ENCODE peak calls at places on chromosomes 2 and 18, in six cellular contexts. U, H, Q, L, N and J are unnamed samples.

GRCh38 chr2:100959225-100959880 is 42.7 kb upstream of the RPL31 start:
- DNase-seq in U (peak; percentile 80), H (no peak), Q (no peak), L (no peak), N (no peak), J (peak; percentile 40)

GRCh38 chr18:75111673-75112485 is 97.1 kb downstream of the PTGR3 start:
- DNase-seq in U (peak; percentile 0), H (no peak), Q (no peak), L (no peak), N (no peak), J (no peak)

GRCh38 chr2:62931536-62931935 is 119.1 kb upstream of the OTX1 start:
- DNase-seq in U (no peak), H (no peak), Q (no peak), L (no peak), N (no peak), J (no peak)

GRCh38 chr2:200748779-200749178 is 62.9 kb upstream of the BZW1 start:
- DNase-seq in U (no peak), H (no peak), Q (no peak), L (no peak), N (no peak), J (no peak)

GRCh38 chr18:45166341-45167108 is 448.8 kb upstream of the SLC14A2 start:
- DNase-seq in U (peak; percentile 87), H (no peak), Q (no peak), L (no peak), N (no peak), J (peak; percentile 98)

GRCh38 chr18:36314098-36314497 is 16.6 kb downstream of the FHOD3 start:
- DNase-seq in U (no peak), H (no peak), Q (no peak), L (no peak), N (no peak), J (no peak)

GRCh38 chr2:54428401-54428800 is 27.7 kb upstream of the SPTBN1 start:
- DNase-seq in U (no peak), H (no peak), Q (peak; percentile 44), L (no peak), N (no peak), J (no peak)

GRCh38 chr18:44700652-44701051 is 20.0 kb downstream of the SETBP1 start:
- DNase-seq in U (no peak), H (no peak), Q (peak; percentile 73), L (peak; percentile 20), N (no peak), J (no peak)

GRCh38 chr2:208280933-208281332 is 14.9 kb downstream of the PIKFYVE start:
- DNase-seq in U (peak; percentile 35), H (no peak), Q (no peak), L (no peak), N (no peak), J (no peak)

GRCh38 chr2:168798888-168799410 is 3.5 kb upstream of the NOSTRIN start:
- DNase-seq in U (no peak), H (no peak), Q (peak; percentile 53), L (no peak), N (no peak), J (no peak)

GRCh38 chr2:78589871-78590270 is 435.6 kb upstream of the REG3G start:
- DNase-seq in U (no peak), H (no peak), Q (no peak), L (no peak), N (no peak), J (no peak)

GRCh38 chr2:226608393-226608955 is 191.1 kb downstream of the IRS1 start:
- DNase-seq in U (no peak), H (no peak), Q (no peak), L (no peak), N (no peak), J (no peak)

GRCh38 chr18:79507076-79507545 is 111.4 kb downstream of the NFATC1 start:
- DNase-seq in U (no peak), H (no peak), Q (peak; percentile 71), L (peak; percentile 21), N (peak; percentile 29), J (no peak)

GRCh38 chr2:234988491-234988890 is 36.7 kb downstream of the SH3BP4 start:
- DNase-seq in U (no peak), H (no peak), Q (no peak), L (no peak), N (no peak), J (no peak)

GRCh38 chr18:79587298-79588125 is 92.1 kb upstream of the CTDP1 start:
- DNase-seq in U (no peak), H (peak; percentile 6), Q (peak; percentile 66), L (peak; percentile 4), N (no peak), J (no peak)

GRCh38 chr2:149019768-149020167 is 18.7 kb upstream of the LYPD6B start:
- DNase-seq in U (no peak), H (no peak), Q (no peak), L (no peak), N (no peak), J (no peak)

GRCh38 chr2:233033672-233034071 is 1.2 kb downstream of the NEU2 start:
- DNase-seq in U (peak; percentile 63), H (no peak), Q (no peak), L (no peak), N (no peak), J (no peak)

GRCh38 chr2:136901732-136902131 is 136.4 kb downstream of the THSD7B start:
- DNase-seq in U (no peak), H (no peak), Q (no peak), L (no peak), N (no peak), J (no peak)

GRCh38 chr2:201858781-201859180 is 52.4 kb downstream of the CDK15 start:
- DNase-seq in U (no peak), H (peak; percentile 57), Q (no peak), L (peak; percentile 17), N (no peak), J (no peak)

GRCh38 chr2:12502759-12503158 is 214.0 kb upstream of the TRIB2 start:
- DNase-seq in U (no peak), H (no peak), Q (no peak), L (peak; percentile 51), N (no peak), J (peak; percentile 77)

GRCh38 chr18:68387246-68387645 is 327.7 kb downstream of the TMX3 start:
- DNase-seq in U (peak; percentile 13), H (no peak), Q (no peak), L (no peak), N (no peak), J (peak; percentile 51)

GRCh38 chr18:57352271-57352701 is at the start of gene ST8SIA3:
- DNase-seq in U (no peak), H (peak; percentile 67), Q (no peak), L (no peak), N (peak; percentile 80), J (no peak)

GRCh38 chr2:134582547-134582899 is 136.3 kb downstream of the TMEM163 start:
- DNase-seq in U (no peak), H (no peak), Q (no peak), L (no peak), N (no peak), J (no peak)

GRCh38 chr2:63539416-63540162 is 48.7 kb downstream of the WDPCP start:
- DNase-seq in U (no peak), H (no peak), Q (no peak), L (no peak), N (no peak), J (no peak)

GRCh38 chr2:72037322-72037721 is 110.3 kb downstream of the CYP26B1 start:
- DNase-seq in U (no peak), H (no peak), Q (no peak), L (no peak), N (no peak), J (no peak)

GRCh38 chr18:74290831-74291770 is 662 bp downstream of the CYB5A start:
- DNase-seq in U (no peak), H (no peak), Q (peak; percentile 65), L (peak; percentile 26), N (peak; percentile 49), J (no peak)

GRCh38 chr2:188944442-188944841 is 29.7 kb upstream of the COL3A1 start:
- DNase-seq in U (no peak), H (no peak), Q (no peak), L (no peak), N (no peak), J (no peak)

GRCh38 chr2:188629890-188630483 is 338.3 kb downstream of the GULP1 start:
- DNase-seq in U (no peak), H (no peak), Q (peak; percentile 63), L (no peak), N (no peak), J (no peak)